ENCODE peak calls at places on chromosomes 7 and 10, in six cellular contexts. One of them, this sample, is unnamed. For H3K9me3, the result is how much of the 10 kb centered on the place peaks cover.

GRCh38 chr7:131723926-131724325 is 167.5 kb upstream of the PODXL start:
- DNase-seq in breast epithelium: no peak
- DNase-seq in osteoblast: peak
- DNase-seq in right cardiac atrium: no peak
- DNase-seq in H1: peak
- DNase-seq in Peyer's patch: no peak
- DNase-seq in this sample: no peak

GRCh38 chr7:30813466-30813865 is 42.2 kb downstream of the MINDY4 start:
- DNase-seq in osteoblast: no peak
- DNase-seq in H1: no peak
- DNase-seq in right cardiac atrium: no peak
- DNase-seq in breast epithelium: no peak
- DNase-seq in Peyer's patch: no peak
- DNase-seq in this sample: no peak

GRCh38 chr7:91344248-91344647 is 80.0 kb downstream of the FZD1 start:
- DNase-seq in osteoblast: no peak
- DNase-seq in Peyer's patch: no peak
- DNase-seq in right cardiac atrium: no peak
- DNase-seq in breast epithelium: no peak
- DNase-seq in H1: no peak
- DNase-seq in this sample: no peak

GRCh38 chr10:44911081-44911540 is at the start of gene TMEM72:
- DNase-seq in Peyer's patch: peak
- DNase-seq in right cardiac atrium: no peak
- DNase-seq in breast epithelium: no peak
- DNase-seq in osteoblast: no peak
- DNase-seq in H1: peak
- DNase-seq in this sample: no peak

GRCh38 chr7:29839302-29839701 is 33.0 kb downstream of the WIPF3 start:
- DNase-seq in Peyer's patch: peak
- DNase-seq in breast epithelium: no peak
- DNase-seq in right cardiac atrium: peak
- DNase-seq in H1: no peak
- DNase-seq in osteoblast: peak
- DNase-seq in this sample: no peak

GRCh38 chr10:43075612-43076003 is 1.3 kb upstream of the RET start:
- DNase-seq in H1: no peak
- DNase-seq in osteoblast: peak
- DNase-seq in breast epithelium: no peak
- DNase-seq in right cardiac atrium: peak
- DNase-seq in Peyer's patch: no peak
- DNase-seq in this sample: no peak

GRCh38 chr10:8146650-8147049 is 92.2 kb downstream of the GATA3 start:
- DNase-seq in H1: no peak
- DNase-seq in right cardiac atrium: no peak
- DNase-seq in osteoblast: no peak
- DNase-seq in Peyer's patch: no peak
- DNase-seq in breast epithelium: no peak
- DNase-seq in this sample: no peak

GRCh38 chr7:123522061-123522460 is 12.3 kb downstream of the IQUB start:
- DNase-seq in breast epithelium: no peak
- DNase-seq in osteoblast: no peak
- DNase-seq in Peyer's patch: no peak
- DNase-seq in right cardiac atrium: no peak
- DNase-seq in H1: no peak
- DNase-seq in this sample: no peak

GRCh38 chr7:112220877-112221434 is 14.5 kb downstream of the ZNF277 start:
- DNase-seq in H1: no peak
- DNase-seq in breast epithelium: no peak
- DNase-seq in right cardiac atrium: no peak
- DNase-seq in Peyer's patch: no peak
- DNase-seq in osteoblast: no peak
- DNase-seq in this sample: no peak

GRCh38 chr7:129530881-129531391 is 28.6 kb downstream of the SMKR1 start:
- DNase-seq in osteoblast: no peak
- DNase-seq in right cardiac atrium: no peak
- DNase-seq in breast epithelium: no peak
- DNase-seq in H1: no peak
- DNase-seq in Peyer's patch: no peak
- DNase-seq in this sample: no peak

GRCh38 chr7:3879337-3880054 is 578.4 kb downstream of the SDK1 start:
- DNase-seq in breast epithelium: no peak
- DNase-seq in osteoblast: no peak
- DNase-seq in right cardiac atrium: no peak
- DNase-seq in H1: no peak
- DNase-seq in Peyer's patch: no peak
- DNase-seq in this sample: no peak

GRCh38 chr10:46033602-46034011 is 3.2 kb upstream of the NCOA4 start:
- DNase-seq in Peyer's patch: no peak
- DNase-seq in breast epithelium: no peak
- DNase-seq in osteoblast: peak
- DNase-seq in right cardiac atrium: no peak
- DNase-seq in H1: no peak
- DNase-seq in this sample: no peak

GRCh38 chr7:37208528-37208927 is 240.1 kb downstream of the ELMO1 start:
- DNase-seq in osteoblast: no peak
- DNase-seq in Peyer's patch: peak
- DNase-seq in breast epithelium: no peak
- DNase-seq in H1: no peak
- DNase-seq in right cardiac atrium: peak
- DNase-seq in this sample: no peak

GRCh38 chr10:15182541-15183207 is 14.2 kb upstream of the NMT2 start:
- DNase-seq in breast epithelium: no peak
- DNase-seq in right cardiac atrium: no peak
- DNase-seq in H1: no peak
- DNase-seq in Peyer's patch: no peak
- DNase-seq in osteoblast: no peak
- DNase-seq in this sample: no peak

GRCh38 chr7:127844707-127845331 is 186.4 kb downstream of the LRRC4 start:
- DNase-seq in right cardiac atrium: peak
- DNase-seq in breast epithelium: no peak
- DNase-seq in osteoblast: no peak
- DNase-seq in H1: no peak
- DNase-seq in Peyer's patch: peak
- DNase-seq in this sample: no peak

GRCh38 chr7:68321076-68321639 is 1277.1 kb upstream of the AUTS2 start:
- DNase-seq in breast epithelium: peak
- DNase-seq in H1: no peak
- DNase-seq in osteoblast: no peak
- DNase-seq in right cardiac atrium: peak
- DNase-seq in Peyer's patch: no peak
- DNase-seq in this sample: no peak

GRCh38 chr10:4181075-4181474 is 396.1 kb upstream of the KLF6 start:
- DNase-seq in H1: no peak
- DNase-seq in osteoblast: no peak
- DNase-seq in Peyer's patch: no peak
- DNase-seq in breast epithelium: no peak
- DNase-seq in right cardiac atrium: no peak
- DNase-seq in this sample: no peak
- H3K9me3 ChIP-seq in H1: under half
- H3K9me3 ChIP-seq in osteoblast: under half
- H3K9me3 ChIP-seq in Peyer's patch: under half
- H3K9me3 ChIP-seq in breast epithelium: under half
- H3K9me3 ChIP-seq in right cardiac atrium: under half
- H3K9me3 ChIP-seq in this sample: under half

GRCh38 chr7:157897686-157898085 is 560.9 kb downstream of the DNAJB6 start:
- DNase-seq in H1: no peak
- DNase-seq in Peyer's patch: no peak
- DNase-seq in osteoblast: no peak
- DNase-seq in breast epithelium: peak
- DNase-seq in right cardiac atrium: no peak
- DNase-seq in this sample: no peak
- H3K9me3 ChIP-seq in H1: under half
- H3K9me3 ChIP-seq in Peyer's patch: under half
- H3K9me3 ChIP-seq in osteoblast: under half
- H3K9me3 ChIP-seq in breast epithelium: under half
- H3K9me3 ChIP-seq in right cardiac atrium: under half
- H3K9me3 ChIP-seq in this sample: under half

DNA sequence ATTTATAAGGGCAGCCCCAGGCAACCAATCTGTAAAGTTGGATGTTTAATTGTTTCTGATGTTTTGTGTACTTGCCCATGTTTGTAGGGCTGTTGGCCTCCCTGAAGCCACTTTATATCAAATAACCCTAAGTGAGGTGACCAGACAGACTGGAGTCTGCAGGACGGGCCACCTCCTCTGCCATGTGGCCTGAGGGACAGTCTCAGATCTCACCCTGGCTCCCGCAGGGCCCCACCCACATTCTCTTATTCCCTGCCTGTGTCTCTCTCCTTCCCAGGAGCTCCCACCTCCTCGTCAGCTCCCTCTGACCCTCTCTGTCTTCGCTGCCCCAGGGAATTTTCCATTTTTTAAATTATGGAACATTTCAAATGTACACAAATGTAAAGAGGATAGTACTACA is 9.5 kb upstream of the C10orf71 start:
- DNase-seq in breast epithelium: no peak
- DNase-seq in Peyer's patch: no peak
- DNase-seq in H1: no peak
- DNase-seq in osteoblast: no peak
- DNase-seq in right cardiac atrium: no peak
- DNase-seq in this sample: no peak
- H3K9me3 ChIP-seq in breast epithelium: under half
- H3K9me3 ChIP-seq in Peyer's patch: under half
- H3K9me3 ChIP-seq in H1: under half
- H3K9me3 ChIP-seq in osteoblast: under half
- H3K9me3 ChIP-seq in right cardiac atrium: under half
- H3K9me3 ChIP-seq in this sample: under half

DNA sequence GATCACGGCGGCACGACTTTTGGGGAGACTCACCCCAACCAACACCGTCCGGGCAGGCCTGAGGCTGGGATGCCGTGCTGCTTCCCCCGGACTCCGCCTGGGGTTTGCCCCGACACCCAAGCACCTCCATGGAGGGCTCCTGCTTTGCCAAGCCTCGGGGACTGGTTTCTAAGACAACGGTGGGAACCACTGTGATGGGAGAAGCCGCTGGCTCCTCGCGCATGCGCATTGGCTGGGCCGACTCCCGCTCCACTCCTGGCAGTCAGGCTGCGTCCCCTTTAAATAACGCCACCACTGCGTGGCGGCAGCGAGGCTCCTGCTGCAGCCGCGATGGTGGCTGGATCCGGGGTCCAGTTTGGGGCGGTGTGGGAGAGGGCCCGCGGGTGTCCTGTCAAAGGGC is 201.0 kb downstream of the ZNF716 start:
- DNase-seq in breast epithelium: no peak
- DNase-seq in right cardiac atrium: no peak
- DNase-seq in osteoblast: no peak
- DNase-seq in Peyer's patch: no peak
- DNase-seq in H1: no peak
- DNase-seq in this sample: no peak
- H3K9me3 ChIP-seq in breast epithelium: half or more
- H3K9me3 ChIP-seq in right cardiac atrium: under half
- H3K9me3 ChIP-seq in osteoblast: under half
- H3K9me3 ChIP-seq in Peyer's patch: under half
- H3K9me3 ChIP-seq in H1: half or more
- H3K9me3 ChIP-seq in this sample: under half

This sample was measured in T-helper 17 cell.